ENCODE peak calls at places on chromosome 20, in seven cellular contexts. B, O, H, K, Z, N and M are unnamed samples.

GRCh38 chr20:40532103-40532502 is 156.9 kb downstream of the MAFB start:
- DNase-seq in K (no peak), O (no peak), B (no peak), H (no peak), N (no peak), Z (no peak), M (no peak)

GRCh38 chr20:53934421-53935352 is 135.7 kb downstream of the BCAS1 start:
- DNase-seq in O (peak; percentile 28), Z (no peak), H (no peak), N (no peak), B (no peak), K (no peak), M (no peak)

GRCh38 chr20:1291191-1291741 is 25.2 kb downstream of the SNPH start:
- DNase-seq in N (no peak), O (peak; percentile 30), K (no peak), Z (no peak), B (no peak), H (no peak), M (no peak)

GRCh38 chr20:31700747-31701146 is 21.9 kb downstream of the BCL2L1 start:
- DNase-seq in Z (no peak), N (no peak), B (no peak), H (no peak), K (no peak), O (no peak), M (no peak)

GRCh38 chr20:11158146-11158545 is 484.3 kb upstream of the JAG1 start:
- DNase-seq in O (no peak), Z (no peak), B (no peak), H (no peak), N (no peak), K (no peak), M (no peak)

GRCh38 chr20:36467076-36467999 is 74.0 kb upstream of the MYL9 start:
- DNase-seq in Z (no peak), N (no peak), O (no peak), H (peak; percentile 82), K (no peak), B (peak; percentile 26), M (no peak)

GRCh38 chr20:23270427-23270911 is 80.1 kb upstream of the NXT1 start:
- DNase-seq in Z (no peak), B (no peak), K (no peak), O (peak; percentile 86), N (no peak), H (no peak), M (no peak)

GRCh38 chr20:11045412-11046175 is 371.8 kb upstream of the JAG1 start:
- DNase-seq in N (no peak), K (no peak), Z (no peak), B (no peak), H (no peak), O (no peak), M (no peak)

GRCh38 chr20:58078741-58079522 is 149.5 kb downstream of the ANKRD60 start:
- DNase-seq in B (no peak), K (no peak), H (no peak), Z (no peak), N (no peak), O (peak; percentile 78), M (no peak)

GRCh38 chr20:51043811-51044210 is 20.9 kb upstream of the KCNG1 start:
- DNase-seq in O (no peak), B (no peak), Z (no peak), K (no peak), N (no peak), H (no peak), M (no peak)

GRCh38 chr20:51577432-51578144 is 35.1 kb upstream of the NFATC2 start:
- DNase-seq in H (no peak), N (no peak), B (no peak), Z (no peak), O (no peak), K (no peak), M (no peak)

GRCh38 chr20:49280463-49281058 is 2.7 kb upstream of the ZNFX1 start:
- DNase-seq in K (peak; percentile 30), H (no peak), Z (no peak), B (no peak), N (no peak), O (no peak), M (no peak)

GRCh38 chr20:59751075-59751711 is 146.9 kb downstream of the PHACTR3 start:
- DNase-seq in O (no peak), Z (no peak), H (peak; percentile 2), B (no peak), K (peak; percentile 26), N (no peak), M (peak; percentile 83)

GRCh38 chr20:48661575-48662473 is 166.0 kb downstream of the PREX1 start:
- DNase-seq in H (no peak), K (no peak), B (no peak), N (no peak), O (no peak), Z (no peak), M (no peak)

GRCh38 chr20:3923818-3924217 is 34.6 kb downstream of the PANK2 start:
- DNase-seq in B (no peak), H (no peak), K (no peak), N (no peak), O (no peak), Z (no peak), M (no peak)